ENCODE peak calls at places on chromosomes 7 and 10, in four cellular contexts. B is head of caudate nucleus, U is lung microvascular endothelial cell, E is A549. O is an unnamed sample.

GRCh38 chr7:507623-508305 is 11.9 kb downstream of the PDGFA start:
- DNase-seq in B (no peak), U (no peak), E (no peak), O (no peak)

GRCh38 chr7:99324966-99325596 is 617 bp upstream of the ARPC1A start:
- DNase-seq in B (no peak), U (no peak), E (no peak), O (no peak)

GRCh38 chr7:66554326-66554725 is 74.4 kb upstream of the KCTD7 start:
- DNase-seq in B (no peak), U (no peak), E (no peak), O (no peak)

GRCh38 chr7:45001138-45001694 is 1.2 kb downstream of the CCM2 start:
- DNase-seq in B (no peak), U (peak; percentile 24), E (no peak), O (no peak)

GRCh38 chr7:6640246-6640721 is 3.2 kb downstream of the ZNF316 start:
- DNase-seq in B (no peak), U (peak; percentile 39), E (peak; percentile 19), O (no peak)

GRCh38 chr10:6721480-6721879 is 141.4 kb upstream of the PRKCQ start:
- DNase-seq in B (no peak), U (peak; percentile 51), E (peak; percentile 87), O (peak; percentile 25)

GRCh38 chr7:23472974-23473847 is 2.9 kb upstream of the IGF2BP3 start:
- DNase-seq in B (no peak), U (peak; percentile 6), E (peak; percentile 38), O (peak; percentile 50)

GRCh38 chr10:21293518-21294356 is 231.7 kb downstream of the SKIDA1 start:
- DNase-seq in B (no peak), U (peak; percentile 11), E (peak; percentile 65), O (no peak)

GRCh38 chr7:118149394-118149793 is 34.6 kb upstream of the LSM8 start:
- DNase-seq in B (no peak), U (no peak), E (no peak), O (no peak)

GRCh38 chr10:132488231-132488821 is 49.3 kb upstream of the INPP5A start:
- DNase-seq in B (no peak), U (no peak), E (no peak), O (no peak)

GRCh38 chr10:35705671-35706070 is 63.6 kb upstream of the FZD8 start:
- DNase-seq in B (no peak), U (no peak), E (no peak), O (no peak)